ENCODE peak calls at places on chromosome X, in ten cellular contexts. One of them, this sample, is unnamed.

GRCh38 chrX:323721-324628 is 5.4 kb upstream of the GTPBP6 start:
- DNase-seq in iPS-NIHi11: no peak
- DNase-seq in kidney tubule cell: peak; percentile 77
- DNase-seq in cardiac septum: no peak
- DNase-seq in bronchial epithelial cell: peak; percentile 76
- DNase-seq in activated effector memory CD4-positive, alpha-beta T cell treated with anti-CD3 and anti-CD28 coated beads, Interleukin-2, amount 50 U/mL, for 16 hours: no peak
- DNase-seq in stimulated activated CD4-positive, alpha-beta T cell treated with anti-CD3 and anti-CD28 coated beads, Interleukin-2, amount 100 ng/mL, for 4 hours: no peak
- DNase-seq in T-helper 2 cell: peak; percentile 55
- DNase-seq in D341Med: peak; percentile 74
- DNase-seq in DMS153: no peak
- DNase-seq in this sample: peak; percentile 86

GRCh38 chrX:35101901-35102300 is 159.3 kb downstream of the FAM47B start:
- DNase-seq in T-helper 2 cell: no peak
- DNase-seq in D341Med: no peak
- DNase-seq in stimulated activated CD4-positive, alpha-beta T cell treated with anti-CD3 and anti-CD28 coated beads, Interleukin-2, amount 100 ng/mL, for 4 hours: no peak
- DNase-seq in DMS153: no peak
- DNase-seq in activated effector memory CD4-positive, alpha-beta T cell treated with anti-CD3 and anti-CD28 coated beads, Interleukin-2, amount 50 U/mL, for 16 hours: no peak
- DNase-seq in iPS-NIHi11: no peak
- DNase-seq in kidney tubule cell: peak; percentile 6
- DNase-seq in bronchial epithelial cell: peak; percentile 71
- DNase-seq in cardiac septum: no peak
- DNase-seq in this sample: no peak

GRCh38 chrX:48956728-48957414 is 536 bp downstream of the OTUD5 start:
- DNase-seq in bronchial epithelial cell: no peak
- DNase-seq in D341Med: peak; percentile 29
- DNase-seq in iPS-NIHi11: peak; percentile 11
- DNase-seq in cardiac septum: no peak
- DNase-seq in kidney tubule cell: peak; percentile 18
- DNase-seq in DMS153: no peak
- DNase-seq in stimulated activated CD4-positive, alpha-beta T cell treated with anti-CD3 and anti-CD28 coated beads, Interleukin-2, amount 100 ng/mL, for 4 hours: peak; percentile 55
- DNase-seq in T-helper 2 cell: peak; percentile 58
- DNase-seq in activated effector memory CD4-positive, alpha-beta T cell treated with anti-CD3 and anti-CD28 coated beads, Interleukin-2, amount 50 U/mL, for 16 hours: peak; percentile 87
- DNase-seq in this sample: no peak

GRCh38 chrX:72621163-72621562 is 48.5 kb upstream of the HDAC8 start:
- DNase-seq in cardiac septum: no peak
- DNase-seq in bronchial epithelial cell: peak; percentile 27
- DNase-seq in kidney tubule cell: peak; percentile 14
- DNase-seq in D341Med: no peak
- DNase-seq in iPS-NIHi11: no peak
- DNase-seq in DMS153: no peak
- DNase-seq in T-helper 2 cell: no peak
- DNase-seq in activated effector memory CD4-positive, alpha-beta T cell treated with anti-CD3 and anti-CD28 coated beads, Interleukin-2, amount 50 U/mL, for 16 hours: no peak
- DNase-seq in stimulated activated CD4-positive, alpha-beta T cell treated with anti-CD3 and anti-CD28 coated beads, Interleukin-2, amount 100 ng/mL, for 4 hours: no peak
- DNase-seq in this sample: no peak

GRCh38 chrX:16552546-16552945 is 97.4 kb upstream of the S100G start:
- DNase-seq in T-helper 2 cell: no peak
- DNase-seq in stimulated activated CD4-positive, alpha-beta T cell treated with anti-CD3 and anti-CD28 coated beads, Interleukin-2, amount 100 ng/mL, for 4 hours: no peak
- DNase-seq in DMS153: no peak
- DNase-seq in activated effector memory CD4-positive, alpha-beta T cell treated with anti-CD3 and anti-CD28 coated beads, Interleukin-2, amount 50 U/mL, for 16 hours: no peak
- DNase-seq in cardiac septum: no peak
- DNase-seq in D341Med: no peak
- DNase-seq in iPS-NIHi11: no peak
- DNase-seq in bronchial epithelial cell: peak; percentile 88
- DNase-seq in kidney tubule cell: peak; percentile 22
- DNase-seq in this sample: peak; percentile 89

GRCh38 chrX:8841911-8842310 is 40.7 kb upstream of the FAM9A start:
- DNase-seq in kidney tubule cell: no peak
- DNase-seq in T-helper 2 cell: no peak
- DNase-seq in D341Med: no peak
- DNase-seq in cardiac septum: no peak
- DNase-seq in activated effector memory CD4-positive, alpha-beta T cell treated with anti-CD3 and anti-CD28 coated beads, Interleukin-2, amount 50 U/mL, for 16 hours: no peak
- DNase-seq in stimulated activated CD4-positive, alpha-beta T cell treated with anti-CD3 and anti-CD28 coated beads, Interleukin-2, amount 100 ng/mL, for 4 hours: no peak
- DNase-seq in iPS-NIHi11: no peak
- DNase-seq in DMS153: no peak
- DNase-seq in bronchial epithelial cell: no peak
- DNase-seq in this sample: no peak

GRCh38 chrX:134898450-134898849 is 92.3 kb upstream of the SMIM10 start:
- DNase-seq in iPS-NIHi11: no peak
- DNase-seq in cardiac septum: no peak
- DNase-seq in DMS153: no peak
- DNase-seq in bronchial epithelial cell: no peak
- DNase-seq in stimulated activated CD4-positive, alpha-beta T cell treated with anti-CD3 and anti-CD28 coated beads, Interleukin-2, amount 100 ng/mL, for 4 hours: no peak
- DNase-seq in activated effector memory CD4-positive, alpha-beta T cell treated with anti-CD3 and anti-CD28 coated beads, Interleukin-2, amount 50 U/mL, for 16 hours: no peak
- DNase-seq in T-helper 2 cell: no peak
- DNase-seq in D341Med: no peak
- DNase-seq in kidney tubule cell: no peak
- DNase-seq in this sample: no peak

GRCh38 chrX:76148753-76149152 is 24.1 kb upstream of the PBDC1 start:
- DNase-seq in D341Med: no peak
- DNase-seq in stimulated activated CD4-positive, alpha-beta T cell treated with anti-CD3 and anti-CD28 coated beads, Interleukin-2, amount 100 ng/mL, for 4 hours: no peak
- DNase-seq in T-helper 2 cell: peak; percentile 31
- DNase-seq in cardiac septum: no peak
- DNase-seq in bronchial epithelial cell: peak; percentile 23
- DNase-seq in kidney tubule cell: peak; percentile 42
- DNase-seq in iPS-NIHi11: no peak
- DNase-seq in activated effector memory CD4-positive, alpha-beta T cell treated with anti-CD3 and anti-CD28 coated beads, Interleukin-2, amount 50 U/mL, for 16 hours: peak; percentile 78
- DNase-seq in DMS153: no peak
- DNase-seq in this sample: peak; percentile 30

GRCh38 chrX:13376857-13377441 is 57.1 kb upstream of the ATXN3L start:
- DNase-seq in bronchial epithelial cell: peak; percentile 58
- DNase-seq in stimulated activated CD4-positive, alpha-beta T cell treated with anti-CD3 and anti-CD28 coated beads, Interleukin-2, amount 100 ng/mL, for 4 hours: no peak
- DNase-seq in D341Med: peak; percentile 58
- DNase-seq in cardiac septum: no peak
- DNase-seq in T-helper 2 cell: no peak
- DNase-seq in kidney tubule cell: peak; percentile 64
- DNase-seq in iPS-NIHi11: no peak
- DNase-seq in activated effector memory CD4-positive, alpha-beta T cell treated with anti-CD3 and anti-CD28 coated beads, Interleukin-2, amount 50 U/mL, for 16 hours: no peak
- DNase-seq in DMS153: peak; percentile 76
- DNase-seq in this sample: peak; percentile 97